ENCODE peak calls at places on chromosomes 12 and 14, in seven cellular contexts. A is heart right ventricle, L is iPS DF 6.9, G is cardiac muscle cell, X is stromal cell of bone marrow, V is NCI-H1417, E is ureter. O is an unnamed sample.

GRCh38 chr14:93707475-93707874 is 80.8 kb downstream of the PRIMA1 start:
- DNase-seq in A (no peak), L (no peak), G (no peak), X (no peak), V (no peak), E (no peak), O (peak; percentile 46)

GRCh38 chr12:66848967-66849366 is 170.1 kb upstream of the GRIP1 start:
- DNase-seq in A (no peak), L (no peak), G (peak; percentile 26), X (no peak), V (no peak), E (no peak), O (no peak)

GRCh38 chr12:16658699-16659098 is 52.7 kb upstream of the LMO3 start:
- DNase-seq in A (no peak), L (no peak), G (no peak), X (no peak), V (no peak), E (no peak), O (no peak)

GRCh38 chr12:131147293-131147692 is 193.6 kb downstream of the ADGRD1 start:
- DNase-seq in A (no peak), L (no peak), G (no peak), X (no peak), V (no peak), E (no peak), O (no peak)

GRCh38 chr12:52990206-52990605 is 16.1 kb upstream of the EIF4B start:
- DNase-seq in A (no peak), L (no peak), G (no peak), X (no peak), V (no peak), E (no peak), O (no peak)

GRCh38 chr12:6646276-6647082 is 753 bp downstream of the ACRBP start:
- DNase-seq in A (no peak), L (no peak), G (no peak), X (no peak), V (no peak), E (no peak), O (no peak)

GRCh38 chr12:69873429-69873828 is 48.4 kb downstream of the MYRFL start:
- DNase-seq in A (no peak), L (no peak), G (no peak), X (no peak), V (no peak), E (no peak), O (no peak)

GRCh38 chr12:119788783-119789182 is 88.3 kb downstream of the CIT start:
- DNase-seq in A (no peak), L (no peak), G (no peak), X (no peak), V (no peak), E (no peak), O (no peak)

GRCh38 chr12:27840229-27840999 is 60.4 kb upstream of the MANSC4 start:
- DNase-seq in A (no peak), L (no peak), G (no peak), X (no peak), V (no peak), E (no peak), O (no peak)

GRCh38 chr12:65725376-65725775 is 98.9 kb upstream of the HMGA2 start:
- DNase-seq in A (no peak), L (no peak), G (no peak), X (no peak), V (no peak), E (no peak), O (no peak)

GRCh38 chr14:92946847-92947545 is 24.0 kb downstream of the CHGA start:
- DNase-seq in A (no peak), L (no peak), G (no peak), X (no peak), V (no peak), E (no peak), O (no peak)

O was measured in DMS79.